ENCODE peak calls at places on chromosomes 4 and X, in six cellular contexts. Z is fibroblast of pulmonary artery; E is lower lobe of right lung; W is CD4-positive, alpha-beta T cell; Y is GM13977; V is bronchial epithelial cell. A is an unnamed sample.
A peak's percentile ranks its signal among the peaks of the same experiment; 100 is the strongest.

GRCh38 chr4:4858527-4858926 is 938 bp upstream of the MSX1 start:
- DNase-seq in Z (no peak), E (no peak), W (no peak), Y (no peak), V (no peak), A (no peak)

GRCh38 chr4:145709843-145710242 is 29.9 kb downstream of the C4orf51 start:
- DNase-seq in Z (peak; percentile 60), E (no peak), W (no peak), Y (peak; percentile 30), V (peak; percentile 96), A (no peak)

GRCh38 chrX:130165181-130165702 is 399 bp downstream of the AIFM1 start:
- DNase-seq in Z (no peak), E (no peak), W (no peak), Y (no peak), V (no peak), A (no peak)

GRCh38 chr4:5952286-5953002 is 59.6 kb upstream of the CRMP1 start:
- DNase-seq in Z (no peak), E (no peak), W (no peak), Y (no peak), V (no peak), A (no peak)

GRCh38 chr4:24980064-24980690 is 50.6 kb downstream of the LGI2 start:
- DNase-seq in Z (peak; percentile 82), E (no peak), W (no peak), Y (peak; percentile 67), V (peak; percentile 52), A (peak; percentile 59)

GRCh38 chr4:40255722-40256281 is 59.0 kb downstream of the RHOH start:
- DNase-seq in Z (peak; percentile 96), E (no peak), W (no peak), Y (no peak), V (peak; percentile 99), A (no peak)

GRCh38 chr4:81635128-81635527 is 163.4 kb upstream of the RASGEF1B start:
- DNase-seq in Z (no peak), E (no peak), W (no peak), Y (no peak), V (peak; percentile 17), A (no peak)

GRCh38 chrX:154506483-154507332 is 9.3 kb downstream of the FAM3A start:
- DNase-seq in Z (no peak), E (no peak), W (no peak), Y (no peak), V (no peak), A (no peak)

GRCh38 chr4:1246901-1247810 is 1.8 kb downstream of the CTBP1 start:
- DNase-seq in Z (no peak), E (peak; percentile 50), W (peak; percentile 34), Y (peak; percentile 73), V (no peak), A (peak; percentile 64)

GRCh38 chrX:46610070-46610658 is 36.6 kb downstream of the CHST7 start:
- DNase-seq in Z (no peak), E (no peak), W (no peak), Y (no peak), V (no peak), A (no peak)

GRCh38 chr4:23040539-23040938 is 347.8 kb downstream of the GBA3 start:
- DNase-seq in Z (no peak), E (no peak), W (no peak), Y (no peak), V (no peak), A (no peak)
- TF ChIP-seq CTCF in Z (no peak), E (no peak), W (no peak), Y (no peak), V (no peak), A (no peak)

GRCh38 chrX:120664081-120664480 is 34.2 kb upstream of the C1GALT1C1 start:
- DNase-seq in Z (peak; percentile 50), E (no peak), W (no peak), Y (no peak), V (peak; percentile 43), A (no peak)
- TF ChIP-seq CTCF in Z (peak; percentile 24), E (no peak), W (no peak), Y (peak; percentile 28), V (no peak), A (no peak)

DNA sequence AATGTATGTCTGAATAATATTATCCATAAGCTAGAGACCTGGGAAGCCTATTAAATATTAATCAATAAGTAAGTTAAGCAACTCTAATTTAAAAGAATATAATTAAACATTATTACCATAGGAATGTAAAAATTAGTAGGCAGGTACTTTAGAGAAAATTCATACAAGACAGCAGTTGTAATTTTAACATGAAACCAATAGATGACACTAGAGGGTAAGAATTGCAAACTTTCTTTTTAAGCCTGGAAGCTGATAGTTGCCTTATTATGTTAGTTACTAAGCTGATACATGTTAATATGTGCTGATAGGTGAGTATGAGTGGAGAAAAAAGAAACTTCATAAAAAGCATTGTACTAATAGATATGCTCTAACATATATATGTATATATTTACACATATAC is 1157.4 kb downstream of the FAM133A start:
- DNase-seq in Z (peak; percentile 11), E (no peak), W (no peak), Y (peak; percentile 10), V (peak; percentile 17), A (no peak)
- TF ChIP-seq CTCF in Z (peak; percentile 22), E (peak; percentile 19), W (no peak), Y (peak; percentile 42), V (peak; percentile 5), A (peak; percentile 21)

DNA sequence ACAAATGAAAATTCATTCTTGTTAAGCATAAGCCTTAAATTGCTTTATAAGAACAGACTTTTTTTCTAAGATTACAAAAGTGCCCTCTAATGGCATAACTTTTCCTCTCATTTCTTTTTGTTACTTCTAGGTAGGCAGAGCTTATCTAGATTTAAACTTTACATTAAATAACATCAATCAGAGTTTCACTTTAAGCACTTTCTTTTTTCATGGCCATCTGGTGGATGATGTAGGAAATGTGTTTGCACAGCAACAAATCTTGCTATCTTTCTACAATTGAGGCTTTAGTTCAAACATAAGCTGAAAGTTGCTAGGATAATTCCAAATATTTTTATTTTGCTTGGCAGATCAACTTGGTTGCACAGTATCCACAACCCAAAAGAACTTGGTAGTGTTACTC is 22.1 kb downstream of the NDNF start:
- DNase-seq in Z (no peak), E (no peak), W (no peak), Y (no peak), V (no peak), A (no peak)
- TF ChIP-seq CTCF in Z (peak; percentile 32), E (peak; percentile 23), W (no peak), Y (no peak), V (no peak), A (no peak)

DNA sequence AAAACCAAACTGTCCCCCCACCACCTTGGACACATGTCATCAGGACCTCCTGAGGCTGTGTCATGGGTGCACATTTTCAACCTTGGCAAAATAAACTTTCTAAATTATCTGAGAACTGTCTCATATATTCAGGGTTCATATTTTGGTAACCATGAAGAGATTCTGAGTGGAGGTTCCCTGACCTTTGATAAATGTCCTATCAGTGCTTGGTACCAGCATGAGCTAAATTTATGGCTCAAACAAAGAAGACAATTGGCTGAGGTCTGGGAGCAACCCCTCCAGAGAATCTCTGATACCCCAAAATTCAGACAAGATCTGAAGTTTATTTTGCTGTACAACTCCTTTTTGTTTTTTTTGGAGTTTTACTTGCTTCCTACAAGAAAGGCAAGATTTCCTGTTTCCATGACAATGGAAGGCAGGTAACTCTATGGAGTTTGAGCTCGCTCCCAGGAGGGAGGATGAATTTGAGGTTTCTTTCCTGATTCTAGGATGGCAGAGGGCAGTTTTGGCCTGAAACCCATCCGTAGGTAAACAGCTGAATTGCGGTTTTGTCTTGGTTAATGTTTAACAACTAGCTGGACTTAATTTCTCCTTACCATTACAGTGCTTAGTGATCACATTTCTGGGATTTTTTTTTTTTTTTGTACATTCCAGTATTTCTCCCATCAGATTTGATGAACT is 14.5 kb downstream of the UGT2B15 start:
- DNase-seq in Z (no peak), E (no peak), W (no peak), Y (no peak), V (peak; percentile 15), A (no peak)
- TF ChIP-seq CTCF in Z (no peak), E (no peak), W (no peak), Y (no peak), V (no peak), A (no peak)

A was measured in GM10248.